ENCODE peak calls at places on chromosomes 1 and 21, in ten cellular contexts. One of them, this sample, is unnamed. For H3K36me3, the result is how much of the 10 kb centered on the place peaks cover.

GRCh38 chr1:223706077-223706988 is 6.0 kb upstream of the CAPN2 start:
- DNase-seq in prostate gland: no peak
- DNase-seq in CD4-positive, alpha-beta memory T cell: no peak
- DNase-seq in neuronal stem cell: no peak
- DNase-seq in A673: peak
- DNase-seq in CD8-positive, alpha-beta T cell: no peak
- DNase-seq in aorta: no peak
- DNase-seq in heart left ventricle: no peak
- DNase-seq in IMR-90: peak
- DNase-seq in adrenal gland: peak
- DNase-seq in this sample: no peak

GRCh38 chr1:27057801-27058647 is 45.4 kb upstream of the TENT5B start:
- DNase-seq in adrenal gland: no peak
- DNase-seq in heart left ventricle: no peak
- DNase-seq in IMR-90: no peak
- DNase-seq in neuronal stem cell: no peak
- DNase-seq in aorta: no peak
- DNase-seq in CD4-positive, alpha-beta memory T cell: no peak
- DNase-seq in prostate gland: no peak
- DNase-seq in A673: no peak
- DNase-seq in CD8-positive, alpha-beta T cell: no peak
- DNase-seq in this sample: no peak

GRCh38 chr1:44787506-44787905 is 464 bp downstream of the BEST4 start:
- DNase-seq in IMR-90: no peak
- DNase-seq in CD4-positive, alpha-beta memory T cell: no peak
- DNase-seq in heart left ventricle: no peak
- DNase-seq in aorta: peak
- DNase-seq in adrenal gland: no peak
- DNase-seq in A673: no peak
- DNase-seq in CD8-positive, alpha-beta T cell: no peak
- DNase-seq in prostate gland: no peak
- DNase-seq in neuronal stem cell: no peak
- DNase-seq in this sample: no peak

GRCh38 chr1:46315669-46316403 is 12.3 kb downstream of the UQCRH start:
- DNase-seq in adrenal gland: no peak
- DNase-seq in A673: no peak
- DNase-seq in CD8-positive, alpha-beta T cell: no peak
- DNase-seq in IMR-90: peak
- DNase-seq in aorta: no peak
- DNase-seq in heart left ventricle: no peak
- DNase-seq in CD4-positive, alpha-beta memory T cell: no peak
- DNase-seq in prostate gland: no peak
- DNase-seq in neuronal stem cell: no peak
- DNase-seq in this sample: no peak

GRCh38 chr1:219109424-219110018 is 64.2 kb upstream of the LYPLAL1 start:
- DNase-seq in IMR-90: no peak
- DNase-seq in A673: no peak
- DNase-seq in CD4-positive, alpha-beta memory T cell: no peak
- DNase-seq in heart left ventricle: no peak
- DNase-seq in prostate gland: no peak
- DNase-seq in aorta: no peak
- DNase-seq in neuronal stem cell: no peak
- DNase-seq in adrenal gland: no peak
- DNase-seq in CD8-positive, alpha-beta T cell: no peak
- DNase-seq in this sample: no peak

GRCh38 chr1:224205438-224205840 is 22.4 kb downstream of the DEGS1 start:
- DNase-seq in A673: no peak
- DNase-seq in aorta: no peak
- DNase-seq in prostate gland: no peak
- DNase-seq in heart left ventricle: no peak
- DNase-seq in adrenal gland: no peak
- DNase-seq in CD8-positive, alpha-beta T cell: peak
- DNase-seq in neuronal stem cell: no peak
- DNase-seq in IMR-90: peak
- DNase-seq in CD4-positive, alpha-beta memory T cell: no peak
- DNase-seq in this sample: no peak

GRCh38 chr1:79079770-79080169 is 73.2 kb upstream of the ADGRL4 start:
- DNase-seq in neuronal stem cell: no peak
- DNase-seq in prostate gland: no peak
- DNase-seq in CD4-positive, alpha-beta memory T cell: no peak
- DNase-seq in heart left ventricle: peak
- DNase-seq in CD8-positive, alpha-beta T cell: no peak
- DNase-seq in aorta: no peak
- DNase-seq in adrenal gland: peak
- DNase-seq in IMR-90: peak
- DNase-seq in A673: peak
- DNase-seq in this sample: peak

GRCh38 chr1:242243472-242243871 is 244.6 kb upstream of the MAP1LC3C start:
- DNase-seq in IMR-90: no peak
- DNase-seq in adrenal gland: peak
- DNase-seq in CD8-positive, alpha-beta T cell: no peak
- DNase-seq in prostate gland: peak
- DNase-seq in CD4-positive, alpha-beta memory T cell: no peak
- DNase-seq in aorta: no peak
- DNase-seq in A673: no peak
- DNase-seq in heart left ventricle: no peak
- DNase-seq in neuronal stem cell: no peak
- DNase-seq in this sample: no peak

GRCh38 chr1:2834146-2834475 is 32.6 kb upstream of the TTC34 start:
- DNase-seq in CD4-positive, alpha-beta memory T cell: no peak
- DNase-seq in neuronal stem cell: no peak
- DNase-seq in CD8-positive, alpha-beta T cell: no peak
- DNase-seq in prostate gland: no peak
- DNase-seq in IMR-90: no peak
- DNase-seq in heart left ventricle: no peak
- DNase-seq in A673: no peak
- DNase-seq in aorta: no peak
- DNase-seq in adrenal gland: no peak
- DNase-seq in this sample: no peak

GRCh38 chr21:10418649-10419048 is 102.7 kb upstream of the TPTE start:
- DNase-seq in A673: no peak
- DNase-seq in prostate gland: no peak
- DNase-seq in CD8-positive, alpha-beta T cell: no peak
- DNase-seq in CD4-positive, alpha-beta memory T cell: no peak
- DNase-seq in heart left ventricle: no peak
- DNase-seq in IMR-90: no peak
- DNase-seq in adrenal gland: no peak
- DNase-seq in neuronal stem cell: no peak
- DNase-seq in aorta: no peak
- DNase-seq in this sample: no peak

GRCh38 chr1:86972262-86972661 is 57.8 kb downstream of the HS2ST1 start:
- DNase-seq in prostate gland: no peak
- DNase-seq in CD4-positive, alpha-beta memory T cell: no peak
- DNase-seq in aorta: no peak
- DNase-seq in adrenal gland: no peak
- DNase-seq in heart left ventricle: no peak
- DNase-seq in IMR-90: no peak
- DNase-seq in neuronal stem cell: no peak
- DNase-seq in CD8-positive, alpha-beta T cell: no peak
- DNase-seq in A673: no peak
- DNase-seq in this sample: no peak

GRCh38 chr21:17250651-17251294 is 262.1 kb upstream of the CXADR start:
- DNase-seq in CD8-positive, alpha-beta T cell: no peak
- DNase-seq in heart left ventricle: no peak
- DNase-seq in neuronal stem cell: no peak
- DNase-seq in prostate gland: no peak
- DNase-seq in CD4-positive, alpha-beta memory T cell: no peak
- DNase-seq in aorta: no peak
- DNase-seq in A673: no peak
- DNase-seq in adrenal gland: no peak
- DNase-seq in IMR-90: no peak
- DNase-seq in this sample: no peak

GRCh38 chr1:181206513-181206912 is 118.0 kb downstream of the IER5 start:
- DNase-seq in aorta: no peak
- DNase-seq in CD4-positive, alpha-beta memory T cell: no peak
- DNase-seq in IMR-90: no peak
- DNase-seq in neuronal stem cell: no peak
- DNase-seq in A673: no peak
- DNase-seq in heart left ventricle: no peak
- DNase-seq in prostate gland: no peak
- DNase-seq in CD8-positive, alpha-beta T cell: no peak
- DNase-seq in adrenal gland: no peak
- DNase-seq in this sample: no peak

GRCh38 chr1:48027533-48027835 is 30.3 kb upstream of the TRABD2B start:
- DNase-seq in aorta: no peak
- DNase-seq in IMR-90: no peak
- DNase-seq in CD8-positive, alpha-beta T cell: no peak
- DNase-seq in heart left ventricle: no peak
- DNase-seq in neuronal stem cell: no peak
- DNase-seq in prostate gland: no peak
- DNase-seq in A673: no peak
- DNase-seq in adrenal gland: no peak
- DNase-seq in CD4-positive, alpha-beta memory T cell: no peak
- DNase-seq in this sample: no peak

GRCh38 chr21:42790520-42790919 is 88.8 kb downstream of the WDR4 start:
- DNase-seq in heart left ventricle: no peak
- DNase-seq in A673: no peak
- DNase-seq in CD4-positive, alpha-beta memory T cell: no peak
- DNase-seq in aorta: peak
- DNase-seq in prostate gland: no peak
- DNase-seq in CD8-positive, alpha-beta T cell: no peak
- DNase-seq in IMR-90: no peak
- DNase-seq in adrenal gland: no peak
- DNase-seq in neuronal stem cell: no peak
- DNase-seq in this sample: no peak

GRCh38 chr1:19073311-19074186 is 117.1 kb upstream of the IFFO2 start:
- DNase-seq in prostate gland: peak
- DNase-seq in adrenal gland: no peak
- DNase-seq in IMR-90: no peak
- DNase-seq in neuronal stem cell: no peak
- DNase-seq in A673: no peak
- DNase-seq in CD4-positive, alpha-beta memory T cell: no peak
- DNase-seq in CD8-positive, alpha-beta T cell: no peak
- DNase-seq in aorta: peak
- DNase-seq in heart left ventricle: peak
- DNase-seq in this sample: no peak

DNA sequence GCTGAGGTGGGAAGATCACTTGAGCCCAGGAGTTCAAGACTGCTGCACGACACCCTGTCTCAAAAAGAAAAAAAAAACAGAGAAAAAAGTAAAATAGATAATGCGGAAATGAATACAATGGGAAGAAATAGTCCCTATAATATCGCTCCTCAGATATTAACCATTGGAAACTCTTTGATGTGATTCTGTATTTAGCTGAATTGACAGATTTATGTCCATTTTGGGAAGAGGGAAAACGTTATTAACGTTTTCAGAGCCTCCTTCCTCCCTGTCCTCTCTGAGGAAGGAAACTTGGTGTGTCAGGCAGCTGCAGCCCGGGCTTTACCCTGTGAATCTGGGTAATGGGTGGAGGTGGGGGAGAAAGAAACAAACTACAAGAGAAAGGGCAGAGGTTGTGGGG is 61.6 kb upstream of the ECE1 start:
- DNase-seq in adrenal gland: no peak
- DNase-seq in heart left ventricle: no peak
- DNase-seq in prostate gland: no peak
- DNase-seq in IMR-90: no peak
- DNase-seq in CD4-positive, alpha-beta memory T cell: no peak
- DNase-seq in aorta: no peak
- DNase-seq in CD8-positive, alpha-beta T cell: no peak
- DNase-seq in A673: no peak
- DNase-seq in neuronal stem cell: no peak
- DNase-seq in this sample: no peak
- H3K27ac ChIP-seq in adrenal gland: no peak
- H3K27ac ChIP-seq in heart left ventricle: no peak
- H3K27ac ChIP-seq in prostate gland: no peak
- H3K27ac ChIP-seq in IMR-90: no peak
- H3K27ac ChIP-seq in CD4-positive, alpha-beta memory T cell: no peak
- H3K27ac ChIP-seq in aorta: no peak
- H3K27ac ChIP-seq in CD8-positive, alpha-beta T cell: no peak
- H3K27ac ChIP-seq in A673: no peak
- H3K27ac ChIP-seq in neuronal stem cell: no peak
- H3K27ac ChIP-seq in this sample: no peak

DNA sequence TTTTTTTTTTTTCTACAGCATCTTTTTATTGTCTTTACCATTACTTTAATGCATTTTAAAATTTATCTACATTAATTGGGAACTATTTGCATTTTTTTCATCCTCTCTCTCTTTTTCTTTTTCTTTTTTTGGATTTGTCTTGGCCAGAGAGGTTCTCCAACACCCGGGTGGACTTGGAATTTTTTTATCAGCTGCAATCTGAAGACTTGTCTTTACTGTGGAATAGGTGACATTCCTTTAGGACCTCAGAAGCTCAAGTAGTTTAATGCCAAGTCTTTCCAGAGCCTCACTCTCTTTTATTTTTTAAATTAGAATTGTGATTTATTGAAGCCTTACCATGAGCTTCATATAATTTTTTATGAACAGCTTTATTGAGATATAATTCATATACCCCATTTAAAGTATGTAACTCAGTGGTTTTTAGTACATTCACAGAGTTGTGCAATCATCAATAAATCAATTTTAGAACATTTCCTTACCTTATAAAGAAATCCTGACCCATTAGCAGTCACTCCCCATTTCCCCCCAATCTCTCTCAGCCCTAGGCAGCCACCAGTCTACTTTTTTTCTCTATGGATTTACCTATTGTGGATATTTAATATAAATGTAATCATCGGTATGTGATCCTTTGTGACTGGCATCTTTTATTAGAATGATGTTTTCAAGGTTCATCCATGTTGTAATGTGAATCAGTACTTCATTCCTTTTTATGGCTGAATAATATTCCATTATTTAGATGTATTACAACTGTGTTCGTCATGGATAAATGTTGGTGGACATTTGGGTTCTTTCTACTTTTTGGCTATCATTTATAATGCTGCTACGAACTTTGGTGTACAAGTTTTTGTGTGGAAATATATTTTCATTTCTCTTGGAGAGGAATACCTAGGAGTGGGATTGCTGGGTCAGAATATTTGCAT is 6.2 kb downstream of the TUFT1 start:
- DNase-seq in aorta: no peak
- DNase-seq in neuronal stem cell: no peak
- DNase-seq in IMR-90: no peak
- DNase-seq in A673: no peak
- DNase-seq in adrenal gland: no peak
- DNase-seq in heart left ventricle: no peak
- DNase-seq in CD4-positive, alpha-beta memory T cell: no peak
- DNase-seq in prostate gland: no peak
- DNase-seq in CD8-positive, alpha-beta T cell: no peak
- DNase-seq in this sample: no peak
- H3K36me3 ChIP-seq in aorta: under half
- H3K36me3 ChIP-seq in neuronal stem cell: under half
- H3K36me3 ChIP-seq in IMR-90: under half
- H3K36me3 ChIP-seq in A673: under half
- H3K36me3 ChIP-seq in adrenal gland: under half
- H3K36me3 ChIP-seq in heart left ventricle: under half
- H3K36me3 ChIP-seq in CD4-positive, alpha-beta memory T cell: under half
- H3K36me3 ChIP-seq in prostate gland: under half
- H3K36me3 ChIP-seq in CD8-positive, alpha-beta T cell: under half
- H3K36me3 ChIP-seq in this sample: under half

GRCh38 chr1:17538010-17538409 is 1.5 kb upstream of the ARHGEF10L start:
- DNase-seq in neuronal stem cell: no peak
- DNase-seq in CD8-positive, alpha-beta T cell: no peak
- DNase-seq in A673: no peak
- DNase-seq in aorta: no peak
- DNase-seq in prostate gland: no peak
- DNase-seq in CD4-positive, alpha-beta memory T cell: no peak
- DNase-seq in adrenal gland: no peak
- DNase-seq in heart left ventricle: no peak
- DNase-seq in IMR-90: no peak
- DNase-seq in this sample: no peak
- H3K27ac ChIP-seq in neuronal stem cell: no peak
- H3K27ac ChIP-seq in CD8-positive, alpha-beta T cell: no peak
- H3K27ac ChIP-seq in A673: no peak
- H3K27ac ChIP-seq in aorta: peak
- H3K27ac ChIP-seq in prostate gland: peak
- H3K27ac ChIP-seq in CD4-positive, alpha-beta memory T cell: no peak
- H3K27ac ChIP-seq in adrenal gland: no peak
- H3K27ac ChIP-seq in heart left ventricle: peak
- H3K27ac ChIP-seq in IMR-90: no peak
- H3K27ac ChIP-seq in this sample: no peak

GRCh38 chr1:150576794-150577556 is 2.4 kb downstream of the MCL1 start:
- DNase-seq in A673: no peak
- DNase-seq in prostate gland: peak
- DNase-seq in CD8-positive, alpha-beta T cell: no peak
- DNase-seq in neuronal stem cell: no peak
- DNase-seq in IMR-90: peak
- DNase-seq in adrenal gland: no peak
- DNase-seq in aorta: no peak
- DNase-seq in heart left ventricle: no peak
- DNase-seq in CD4-positive, alpha-beta memory T cell: peak
- DNase-seq in this sample: no peak
- H3K36me3 ChIP-seq in A673: half or more
- H3K36me3 ChIP-seq in prostate gland: under half
- H3K36me3 ChIP-seq in CD8-positive, alpha-beta T cell: under half
- H3K36me3 ChIP-seq in neuronal stem cell: half or more
- H3K36me3 ChIP-seq in IMR-90: half or more
- H3K36me3 ChIP-seq in adrenal gland: half or more
- H3K36me3 ChIP-seq in aorta: under half
- H3K36me3 ChIP-seq in heart left ventricle: under half
- H3K36me3 ChIP-seq in CD4-positive, alpha-beta memory T cell: half or more
- H3K36me3 ChIP-seq in this sample: under half

This sample was measured in iPS DF 6.9.